ENCODE peak calls at places on chromosomes 16 and 17, in five cellular contexts. D, B, N, L and G are unnamed samples.

GRCh38 chr17:859461-860195 is 77.5 kb downstream of the MRM3 start:
- DNase-seq in N (no peak), L (no peak), B (no peak), D (no peak), G (no peak)

GRCh38 chr17:9071921-9072503 is 50.7 kb downstream of the NTN1 start:
- DNase-seq in D (no peak), L (no peak), B (peak; percentile 11), N (no peak), G (no peak)

GRCh38 chr17:56832446-56832845 is 1.3 kb downstream of the C17orf67 start:
- DNase-seq in D (no peak), L (no peak), B (no peak), N (no peak), G (no peak)

GRCh38 chr17:82120148-82120547 is 22.1 kb upstream of the FASN start:
- DNase-seq in N (no peak), B (peak; percentile 38), L (peak; percentile 24), D (no peak), G (no peak)

GRCh38 chr17:74413491-74413890 is 18.4 kb upstream of the GPRC5C start:
- DNase-seq in D (no peak), B (no peak), N (no peak), L (no peak), G (no peak)

GRCh38 chr17:57006040-57006439 is 28.1 kb downstream of the SCPEP1 start:
- DNase-seq in D (no peak), L (no peak), B (no peak), N (no peak), G (no peak)

GRCh38 chr16:75787421-75787820 is 61.1 kb upstream of the CPHXL start:
- DNase-seq in L (no peak), D (no peak), B (no peak), N (no peak), G (no peak)

GRCh38 chr16:2150418-2151187 is 2.2 kb downstream of the RAB26 start:
- DNase-seq in L (no peak), D (no peak), B (no peak), N (no peak), G (no peak)

GRCh38 chr17:47413872-47414271 is 90.1 kb downstream of the EFCAB13 start:
- DNase-seq in D (no peak), L (no peak), B (peak; percentile 6), N (no peak), G (no peak)

GRCh38 chr17:52148969-52149351 is 9.6 kb downstream of the CA10 start:
- DNase-seq in B (no peak), N (no peak), L (no peak), D (no peak), G (no peak)

GRCh38 chr17:28612936-28613872 is 781 bp downstream of the RSKR start:
- DNase-seq in D (no peak), L (no peak), B (peak; percentile 24), N (peak; percentile 56), G (peak; percentile 48)

GRCh38 chr16:87845213-87845612 is 24.1 kb downstream of the SLC7A5 start:
- DNase-seq in B (no peak), L (no peak), N (no peak), D (no peak), G (no peak)

DNA sequence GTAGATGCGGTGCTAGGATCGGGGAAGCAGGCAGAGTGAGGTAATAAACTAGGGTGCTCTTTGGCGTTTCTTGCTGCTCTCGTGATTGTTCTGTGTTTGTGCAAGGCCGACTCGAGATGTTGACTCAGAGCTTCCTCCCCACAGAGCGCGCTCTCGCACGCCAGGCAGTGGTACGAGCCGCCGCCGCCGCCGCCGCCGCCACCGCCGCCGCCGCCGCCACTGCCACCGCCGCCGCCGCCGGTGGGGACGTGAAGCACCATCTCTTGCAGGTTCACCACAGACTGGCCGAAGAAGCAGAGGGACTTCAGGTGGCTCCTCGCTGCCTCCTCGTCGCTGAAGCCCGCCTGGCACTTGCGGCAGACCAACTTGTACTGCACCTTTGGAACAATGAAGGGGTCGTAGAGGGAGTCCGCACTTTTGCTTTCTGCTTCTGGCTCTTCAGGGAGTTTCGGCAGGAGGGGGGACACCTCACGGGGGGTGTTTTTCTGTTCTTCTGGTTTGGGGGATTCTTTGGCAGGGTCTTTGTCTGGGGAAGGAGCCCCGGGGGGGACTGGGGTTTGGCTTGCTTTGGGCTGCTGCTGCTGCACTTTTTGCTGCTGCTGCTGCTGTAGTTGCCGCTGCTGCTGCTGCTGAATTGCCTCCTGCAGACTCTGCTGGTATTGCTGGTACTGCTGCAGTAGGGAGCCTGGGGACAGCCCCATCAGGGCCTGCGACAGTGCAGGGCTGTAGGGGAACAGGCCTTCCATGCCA is 260.2 kb downstream of the ZFHX3 start:
- DNase-seq in B (peak; percentile 89), L (peak; percentile 73), N (peak; percentile 83), D (peak; percentile 40), G (peak; percentile 92)
- TF ChIP-seq CTCF in B (no peak), L (peak; percentile 0), N (no peak), D (no peak), G (no peak)

DNA sequence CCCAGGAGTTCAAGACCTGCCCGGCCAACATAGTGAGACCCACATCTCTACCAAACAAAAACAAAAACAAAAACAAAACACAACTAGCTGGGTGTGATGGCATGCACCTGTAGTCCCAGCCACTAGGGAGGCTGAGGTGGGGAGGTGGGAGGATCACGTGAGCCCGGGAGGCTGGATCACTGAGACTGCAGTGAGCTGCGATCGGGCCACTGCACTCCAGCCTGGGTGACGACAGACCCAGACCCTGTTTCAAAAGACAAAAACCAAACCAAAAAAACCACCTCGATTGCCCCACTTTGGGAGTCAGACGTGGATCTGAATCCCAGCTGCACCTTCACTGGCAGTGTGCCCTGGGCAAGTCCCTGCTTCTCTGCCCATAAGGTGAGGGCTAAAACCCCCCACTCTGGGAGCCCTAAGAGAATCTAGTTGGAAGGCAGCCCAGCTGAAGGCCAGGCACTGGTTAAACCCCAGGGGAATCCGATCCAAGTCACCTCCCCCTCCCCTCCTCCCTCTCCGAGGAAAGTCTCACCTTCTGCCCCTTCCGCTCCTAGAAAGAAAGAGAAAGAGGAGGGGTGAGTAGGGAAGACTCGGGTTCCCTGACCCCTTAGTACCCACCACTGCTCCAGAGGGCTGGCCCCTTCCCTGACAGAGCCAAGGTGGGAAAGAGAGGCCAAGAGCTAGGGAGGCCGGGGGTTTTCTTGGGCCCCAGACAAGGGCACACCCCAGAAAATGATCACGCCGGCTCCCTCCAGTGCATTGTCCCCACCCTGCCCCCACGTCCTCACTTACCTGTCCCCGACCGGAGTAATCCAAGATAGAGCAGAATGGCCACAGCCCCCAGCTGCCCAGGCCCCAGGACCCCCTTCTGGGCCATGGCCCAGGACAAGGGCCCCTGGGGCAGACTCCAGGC is 647 bp downstream of the PRSS8 start:
- DNase-seq in L (no peak), N (no peak), B (peak; percentile 9), D (no peak), G (no peak)
- TF ChIP-seq CTCF in L (no peak), N (no peak), B (no peak), D (no peak), G (no peak)

DNA sequence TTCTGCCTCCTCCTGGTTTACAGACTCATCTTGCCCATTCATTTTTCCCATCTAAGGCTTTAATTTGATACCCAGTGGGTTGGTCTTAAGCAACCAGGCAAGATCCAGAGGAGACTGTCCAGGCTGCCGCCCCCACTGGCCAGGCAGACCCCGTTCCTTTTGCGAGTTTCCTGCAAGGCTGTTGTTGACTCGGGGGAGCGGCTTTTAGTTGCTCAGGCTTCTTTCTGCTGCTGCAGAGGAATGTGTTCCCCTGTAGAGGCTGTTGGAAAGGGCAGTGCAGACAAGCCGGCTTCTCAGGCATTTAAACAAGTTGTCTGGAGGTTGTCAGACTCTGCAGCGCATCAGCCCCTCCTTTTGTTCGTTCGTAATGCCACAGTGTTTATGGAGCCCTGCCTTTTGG is 231.2 kb downstream of the PRKCA start:
- DNase-seq in D (no peak), N (no peak), L (no peak), B (no peak), G (no peak)
- TF ChIP-seq CTCF in D (no peak), N (no peak), L (no peak), B (no peak), G (no peak)

DNA sequence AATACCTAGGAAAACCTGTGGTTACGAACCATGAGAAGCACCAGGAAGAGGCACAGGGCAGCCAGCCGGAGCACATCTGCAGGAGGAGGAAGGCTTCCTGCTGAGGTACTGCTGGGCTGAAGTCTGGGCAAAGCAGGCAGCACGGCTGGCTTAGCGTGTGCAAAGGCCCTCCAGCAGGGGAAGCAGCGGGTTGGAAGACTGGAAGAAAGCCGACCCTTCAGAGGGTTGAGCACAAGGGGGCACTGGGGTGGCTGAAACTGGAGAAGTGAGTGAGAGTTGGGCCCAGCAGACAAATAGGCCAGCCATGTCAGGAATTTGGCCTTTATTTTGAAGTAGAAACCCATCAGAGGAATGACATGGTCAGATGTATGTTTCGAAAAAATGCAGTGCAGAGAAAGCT is 12.1 kb upstream of the HSD3B7 start:
- DNase-seq in D (no peak), N (no peak), B (no peak), L (no peak), G (no peak)
- TF ChIP-seq CTCF in D (no peak), N (no peak), B (peak; percentile 12), L (peak; percentile 3), G (peak; percentile 9)

GRCh38 chr16:10039220-10040096 is 142.8 kb downstream of the GRIN2A start:
- DNase-seq in D (no peak), B (peak; percentile 8), N (no peak), L (no peak), G (peak; percentile 66)
- TF ChIP-seq CTCF in D (peak; percentile 33), B (peak; percentile 1), N (no peak), L (no peak), G (peak; percentile 49)

GRCh38 chr16:57828272-57829161 is 26.2 kb upstream of the KIFC3 start:
- DNase-seq in D (no peak), B (no peak), N (no peak), L (no peak), G (no peak)
- TF ChIP-seq CTCF in D (no peak), B (no peak), N (no peak), L (no peak), G (no peak)

GRCh38 chr16:84918006-84918909 is 93.1 kb downstream of the ZDHHC7 start:
- DNase-seq in B (no peak), L (no peak), D (no peak), N (no peak), G (no peak)
- TF ChIP-seq CTCF in B (no peak), L (no peak), D (no peak), N (no peak), G (no peak)

GRCh38 chr17:63116967-63117366 is 150.9 kb downstream of the TANC2 start:
- DNase-seq in L (no peak), N (no peak), B (peak; percentile 21), D (no peak), G (no peak)

GRCh38 chr17:63113167-63113566 is 147.1 kb downstream of the TANC2 start:
- DNase-seq in B (no peak), N (no peak), D (no peak), L (no peak), G (no peak)

GRCh38 chr17:63117431-63117830 is 151.4 kb downstream of the TANC2 start:
- DNase-seq in L (no peak), N (no peak), D (no peak), B (no peak), G (no peak)

GRCh38 chr17:63120406-63120805 is 154.4 kb downstream of the TANC2 start:
- DNase-seq in N (no peak), D (no peak), B (peak; percentile 12), L (no peak), G (no peak)

GRCh38 chr17:63116228-63116627 is 150.2 kb downstream of the TANC2 start:
- DNase-seq in N (no peak), L (no peak), D (no peak), B (no peak), G (no peak)
- TF ChIP-seq CTCF in N (no peak), L (no peak), D (no peak), B (no peak), G (no peak)